ENCODE peak calls at places on chromosomes 12 and 14, in seven cellular contexts. E is AG04449, O is GM20000, N is ovary, Y is pancreas, B is choroid plexus epithelial cell, J is AG04450. U is an unnamed sample.

GRCh38 chr14:100775831-100776591 is 49.3 kb downstream of the DLK1 start:
- DNase-seq in O (peak), J (no peak), E (no peak), N (no peak), B (peak), Y (no peak), U (no peak)

GRCh38 chr12:99455350-99456037 is 192.1 kb upstream of the GARIN6 start:
- DNase-seq in Y (no peak), J (no peak), B (peak), O (no peak), N (no peak), E (peak), U (no peak)

GRCh38 chr12:7271904-7272303 is 32.0 kb upstream of the ACSM4 start:
- DNase-seq in N (no peak), E (no peak), J (no peak), B (no peak), O (no peak), Y (no peak), U (no peak)

GRCh38 chr12:71682466-71682865 is 3.4 kb upstream of the TMEM19 start:
- DNase-seq in Y (no peak), J (no peak), O (no peak), E (no peak), N (no peak), B (no peak), U (no peak)

GRCh38 chr14:53002576-53002975 is 51.7 kb upstream of the FERMT2 start:
- DNase-seq in B (peak), O (no peak), N (no peak), E (no peak), J (no peak), Y (no peak), U (no peak)

GRCh38 chr12:99200711-99201384 is 446.7 kb upstream of the GARIN6 start:
- DNase-seq in O (no peak), Y (no peak), N (no peak), B (no peak), J (no peak), E (no peak), U (no peak)

GRCh38 chr14:51610766-51611165 is 40.9 kb upstream of the FRMD6 start:
- DNase-seq in B (no peak), E (no peak), Y (no peak), N (no peak), O (no peak), J (no peak), U (no peak)

GRCh38 chr12:87152084-87152483 is 877.1 kb downstream of the C12orf50 start:
- DNase-seq in O (no peak), B (no peak), N (no peak), J (no peak), Y (no peak), E (no peak), U (no peak)

GRCh38 chr12:108117163-108117849 is 11.8 kb upstream of the WSCD2 start:
- DNase-seq in J (no peak), Y (no peak), O (no peak), B (no peak), E (no peak), N (no peak), U (no peak)

DNA sequence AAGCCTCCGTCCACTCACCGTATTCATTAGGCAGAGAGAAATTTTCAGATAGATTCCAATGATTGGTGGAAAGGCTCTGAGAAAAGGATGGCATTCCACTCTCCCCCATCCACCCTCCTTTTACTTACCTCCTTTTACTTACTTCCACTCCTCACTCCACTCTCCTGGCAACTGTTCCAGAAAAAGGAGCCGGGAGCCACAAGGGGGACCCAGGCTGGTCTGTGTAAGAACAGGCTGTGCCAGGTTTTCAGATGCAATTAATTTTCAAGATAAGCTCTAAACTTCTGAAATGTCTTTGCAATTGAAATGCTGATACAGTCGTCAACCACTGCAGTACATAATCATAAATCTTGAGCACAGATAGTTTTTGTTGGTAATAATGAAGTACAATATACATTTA is 248.8 kb downstream of the ANO6 start:
- DNase-seq in B (peak), J (no peak), Y (no peak), O (no peak), E (no peak), N (no peak), U (no peak)
- TF ChIP-seq CTCF in B (peak), J (peak), Y (no peak), O (no peak), E (no peak), N (no peak), U (no peak)

DNA sequence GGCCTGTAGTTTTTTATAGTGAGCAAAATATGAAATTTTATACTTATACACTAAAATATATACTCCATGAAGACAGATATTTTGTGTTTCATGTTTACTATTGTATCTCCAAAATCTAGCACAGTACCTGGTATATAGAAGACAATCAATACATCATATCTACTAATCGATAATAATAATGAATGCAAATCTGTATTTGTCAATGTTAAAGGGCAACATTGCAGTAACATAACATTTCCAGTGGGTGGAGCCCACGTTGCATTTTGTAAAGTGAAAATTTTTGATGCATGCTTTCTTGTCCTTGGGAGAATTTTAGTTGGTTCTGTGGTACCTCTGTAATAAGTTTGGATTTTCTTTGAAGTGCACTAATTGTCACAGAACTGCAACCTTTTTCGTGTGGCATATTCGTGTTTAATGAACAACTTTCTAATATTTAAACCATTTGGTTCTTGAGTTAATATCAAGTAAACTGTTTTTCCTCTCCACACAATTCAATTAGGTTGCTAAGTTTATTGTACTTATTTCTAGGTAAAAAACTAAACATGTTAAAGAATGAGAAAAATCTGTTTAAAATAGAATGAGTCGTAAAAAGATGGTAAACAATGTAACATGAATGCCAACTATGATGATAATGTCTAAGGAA is 47.4 kb downstream of the AVPR1A start:
- DNase-seq in O (peak), B (peak), N (no peak), Y (no peak), E (no peak), J (no peak), U (no peak)
- TF ChIP-seq CTCF in O (peak), B (peak), N (peak), Y (peak), E (peak), J (peak), U (peak)

DNA sequence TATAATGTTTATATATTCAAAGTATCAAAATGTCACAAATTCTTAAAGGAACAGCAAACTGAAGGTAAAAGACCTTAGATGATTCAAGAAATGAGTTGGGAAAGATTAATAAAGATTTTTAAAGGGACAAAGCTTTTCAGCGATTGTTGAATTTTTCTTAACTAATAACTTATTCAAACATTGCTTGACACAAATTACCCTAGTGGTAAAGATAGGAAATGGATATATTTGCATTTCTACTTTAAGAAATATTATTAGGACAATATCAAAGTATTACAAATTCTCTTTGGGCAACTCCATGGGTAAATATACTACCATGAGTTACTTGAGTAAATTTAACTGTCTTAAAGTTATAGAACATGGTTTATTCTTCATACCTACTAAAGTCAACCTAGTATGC is 266.0 kb upstream of the GARIN2 start:
- DNase-seq in O (no peak), B (no peak), N (no peak), Y (no peak), E (no peak), J (no peak), U (no peak)
- TF ChIP-seq CTCF in O (no peak), B (no peak), N (no peak), Y (no peak), E (no peak), J (no peak), U (peak)

GRCh38 chr14:91654836-91655235 is 77.0 kb downstream of the CATSPERB start:
- DNase-seq in E (no peak), Y (no peak), N (no peak), O (no peak), B (no peak), J (no peak), U (no peak)

GRCh38 chr14:91647817-91648216 is 84.1 kb downstream of the CATSPERB start:
- DNase-seq in B (no peak), J (no peak), Y (no peak), N (no peak), O (no peak), E (no peak), U (no peak)

DNA sequence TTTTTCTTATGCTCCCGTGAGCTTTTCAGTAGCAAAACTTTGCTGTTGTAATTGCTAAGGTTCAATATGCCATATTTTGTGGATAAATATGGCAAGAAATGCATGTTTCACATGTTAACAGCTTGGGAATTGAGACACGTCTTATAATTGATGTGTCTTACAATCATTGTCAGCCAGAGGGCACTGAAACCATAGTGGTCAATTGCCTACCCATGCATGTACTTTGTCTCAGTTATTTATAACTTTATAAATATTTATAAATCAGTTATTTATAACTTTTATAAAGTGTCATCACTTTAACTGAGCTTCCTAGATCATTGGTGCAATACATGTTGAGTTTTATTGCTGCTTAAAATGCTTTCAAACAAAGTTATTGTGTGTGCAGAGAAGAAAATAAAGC is 82.0 kb downstream of the CATSPERB start:
- DNase-seq in Y (no peak), B (peak), O (peak), E (no peak), J (no peak), N (no peak), U (no peak)
- TF ChIP-seq CTCF in Y (no peak), B (peak), O (no peak), E (peak), J (peak), N (peak), U (peak)

U was measured in glutamatergic neuron.